ENCODE peak calls at places on chromosomes 6 and 20, in five cellular contexts. N is left lung; X is CD4-positive, alpha-beta T cell; T is T-cell; C is fibroblast of mammary gland. P is an unnamed sample.

GRCh38 chr20:49705358-49705757 is 8.3 kb downstream of the B4GALT5 start:
- DNase-seq in T (no peak), X (no peak), C (no peak), N (no peak), P (no peak)

GRCh38 chr6:56806368-56806767 is 148.5 kb upstream of the BEND6 start:
- DNase-seq in T (no peak), C (no peak), N (no peak), X (no peak), P (no peak)

GRCh38 chr6:43451348-43451747 is 4.0 kb downstream of the DLK2 start:
- DNase-seq in C (no peak), T (no peak), N (no peak), X (no peak), P (no peak)

GRCh38 chr6:43014434-43014909 is 423 bp downstream of the KLHDC3 start:
- DNase-seq in C (peak), N (no peak), T (no peak), X (no peak), P (no peak)

GRCh38 chr6:142414462-142414861 is 112.7 kb downstream of the ADGRG6 start:
- DNase-seq in T (no peak), N (no peak), C (no peak), X (no peak), P (no peak)

GRCh38 chr20:32034581-32035397 is 17.3 kb upstream of the HCK start:
- DNase-seq in X (no peak), C (no peak), N (peak), T (no peak), P (no peak)

GRCh38 chr6:7172605-7173185 is 64.9 kb downstream of the RREB1 start:
- DNase-seq in C (peak), X (no peak), T (no peak), N (no peak), P (no peak)

GRCh38 chr20:64106981-64107735 is at the start of gene NPBWR2:
- DNase-seq in T (peak), X (no peak), N (peak), C (no peak), P (no peak)

GRCh38 chr6:17418281-17419188 is 25.1 kb downstream of the CAP2 start:
- DNase-seq in C (peak), T (no peak), N (no peak), X (no peak), P (no peak)

GRCh38 chr20:45484676-45485075 is 15.1 kb downstream of the WFDC2 start:
- DNase-seq in T (no peak), X (no peak), N (no peak), C (no peak), P (no peak)

GRCh38 chr20:59006167-59006863 is 739 bp downstream of the CTSZ start:
- DNase-seq in C (peak), N (no peak), T (no peak), X (no peak), P (no peak)

GRCh38 chr20:16284385-16285100 is 288.7 kb downstream of the KIF16B start:
- DNase-seq in N (no peak), T (no peak), C (no peak), X (no peak), P (no peak)

GRCh38 chr20:42923348-42923918 is 266.3 kb downstream of the PTPRT start:
- DNase-seq in C (no peak), N (no peak), X (no peak), T (no peak), P (no peak)

GRCh38 chr20:22339946-22340345 is 244.4 kb downstream of the FOXA2 start:
- DNase-seq in X (no peak), N (no peak), T (no peak), C (no peak), P (no peak)

GRCh38 chr20:32737371-32738223 is 5.7 kb downstream of the COMMD7 start:
- DNase-seq in T (no peak), N (no peak), X (no peak), C (peak), P (no peak)

GRCh38 chr6:98039876-98040605 is 757.0 kb upstream of the MMS22L start:
- DNase-seq in X (no peak), N (no peak), T (no peak), C (peak), P (no peak)

GRCh38 chr6:13461805-13462204 is 25.6 kb downstream of the GFOD1 start:
- DNase-seq in X (no peak), N (no peak), C (no peak), T (no peak), P (no peak)

GRCh38 chr6:33578588-33579011 is 1.5 kb downstream of the BAK1 start:
- DNase-seq in X (no peak), T (peak), C (no peak), N (no peak), P (peak)

GRCh38 chr20:45098096-45098773 is 2.7 kb downstream of the KCNS1 start:
- DNase-seq in T (peak), N (peak), X (no peak), C (peak), P (no peak)

GRCh38 chr20:6588296-6588695 is 179.2 kb upstream of the BMP2 start:
- DNase-seq in N (no peak), X (no peak), C (peak), T (no peak), P (no peak)

GRCh38 chr20:16641511-16641910 is 68.3 kb upstream of the KIF16B start:
- DNase-seq in N (no peak), C (no peak), T (no peak), X (no peak), P (no peak)

GRCh38 chr6:33679761-33680160 is 31.7 kb downstream of the UQCC2 start:
- DNase-seq in C (no peak), X (no peak), N (no peak), T (no peak), P (no peak)

GRCh38 chr20:25040438-25040831 is 17.5 kb downstream of the ACSS1 start:
- DNase-seq in T (no peak), C (peak), N (peak), X (no peak), P (no peak)

GRCh38 chr20:39605908-39606307 is 643.8 kb downstream of the DHX35 start:
- DNase-seq in C (peak), N (no peak), X (no peak), T (no peak), P (no peak)

GRCh38 chr6:160767019-160767646 is 65.1 kb downstream of the PLG start:
- DNase-seq in X (peak), T (peak), C (peak), N (peak), P (no peak)

GRCh38 chr20:32585011-32585518 is at the start of gene NOL4L:
- DNase-seq in X (peak), N (no peak), T (peak), C (peak), P (no peak)

GRCh38 chr6:9085054-9085746 is 649.9 kb upstream of the SLC35B3 start:
- DNase-seq in N (no peak), T (no peak), X (no peak), C (no peak), P (no peak)

GRCh38 chr6:144262470-144263369 is 22.4 kb upstream of the UTRN start:
- DNase-seq in N (no peak), X (peak), T (peak), C (no peak), P (peak)

GRCh38 chr6:78492351-78493010 is 374.9 kb upstream of the IRAK1BP1 start:
- DNase-seq in X (no peak), C (peak), T (no peak), N (no peak), P (no peak)

GRCh38 chr6:21594427-21595264 is 1.1 kb downstream of the SOX4 start:
- DNase-seq in T (peak), C (peak), X (no peak), N (peak), P (peak)

GRCh38 chr6:21886601-21887091 is 293.1 kb downstream of the SOX4 start:
- DNase-seq in N (no peak), X (no peak), C (no peak), T (no peak), P (no peak)

GRCh38 chr6:148760568-148761531 is 14.0 kb downstream of the UST start:
- DNase-seq in C (peak), T (peak), N (peak), X (peak), P (peak)

GRCh38 chr6:134117409-134117808 is 65.0 kb upstream of the SLC2A12 start:
- DNase-seq in C (no peak), N (no peak), T (no peak), X (no peak), P (no peak)

GRCh38 chr6:154403803-154404202 is 47.2 kb upstream of the IPCEF1 start:
- DNase-seq in N (no peak), X (no peak), C (peak), T (no peak), P (no peak)

GRCh38 chr6:151052021-151052646 is 186.6 kb downstream of the MTHFD1L start:
- DNase-seq in N (no peak), T (no peak), C (no peak), X (no peak), P (no peak)